ENCODE peak calls at places on chromosomes 11 and 22, in four cellular contexts. Y is HL-60, H is GM12878, Q is K562. P is an unnamed sample.

GRCh38 chr22:36445158-36445668 is 36.2 kb downstream of the TXN2 start:
- DNase-seq in Y (peak), H (no peak), Q (peak), P (no peak)

GRCh38 chr11:128052912-128053641 is 534.3 kb downstream of the ETS1 start:
- DNase-seq in Y (no peak), H (no peak), Q (no peak), P (no peak)

GRCh38 chr11:133996671-133997070 is 39.9 kb upstream of the IGSF9B start:
- DNase-seq in Y (no peak), H (no peak), Q (no peak), P (no peak)

GRCh38 chr22:31223786-31224191 is 11.7 kb downstream of the LIMK2 start:
- DNase-seq in Y (no peak), H (no peak), Q (no peak), P (no peak)

GRCh38 chr11:18171377-18172000 is 1.1 kb upstream of the MRGPRX4 start:
- DNase-seq in Y (no peak), H (no peak), Q (peak), P (no peak)

GRCh38 chr11:30774451-30774850 is 188.3 kb upstream of the MPPED2 start:
- DNase-seq in Y (no peak), H (no peak), Q (no peak), P (no peak)

GRCh38 chr22:50169774-50170341 is 673 bp upstream of the PANX2 start:
- DNase-seq in Y (peak), H (no peak), Q (peak), P (no peak)

GRCh38 chr11:118885831-118886571 is 2.3 kb downstream of the CXCR5 start:
- DNase-seq in Y (no peak), H (no peak), Q (no peak), P (no peak)

GRCh38 chr22:24450600-24450999 is 23.2 kb downstream of the ADORA2A start:
- DNase-seq in Y (no peak), H (no peak), Q (no peak), P (no peak)

GRCh38 chr22:47567126-47567730 is 804.8 kb downstream of the TBC1D22A start:
- DNase-seq in Y (no peak), H (no peak), Q (no peak), P (no peak)

GRCh38 chr11:69648679-69649575 is 8.0 kb downstream of the CCND1 start:
- DNase-seq in Y (no peak), H (no peak), Q (no peak), P (no peak)

GRCh38 chr11:10809373-10810199 is 860 bp upstream of the EIF4G2 start:
- DNase-seq in Y (no peak), H (no peak), Q (peak), P (no peak)

GRCh38 chr11:73982595-73982989 is at the start of gene UCP2:
- DNase-seq in Y (peak), H (no peak), Q (peak), P (peak)
- TF ChIP-seq SPI1 in Y (no peak), H (no peak), Q (no peak), P (no peak)

DNA sequence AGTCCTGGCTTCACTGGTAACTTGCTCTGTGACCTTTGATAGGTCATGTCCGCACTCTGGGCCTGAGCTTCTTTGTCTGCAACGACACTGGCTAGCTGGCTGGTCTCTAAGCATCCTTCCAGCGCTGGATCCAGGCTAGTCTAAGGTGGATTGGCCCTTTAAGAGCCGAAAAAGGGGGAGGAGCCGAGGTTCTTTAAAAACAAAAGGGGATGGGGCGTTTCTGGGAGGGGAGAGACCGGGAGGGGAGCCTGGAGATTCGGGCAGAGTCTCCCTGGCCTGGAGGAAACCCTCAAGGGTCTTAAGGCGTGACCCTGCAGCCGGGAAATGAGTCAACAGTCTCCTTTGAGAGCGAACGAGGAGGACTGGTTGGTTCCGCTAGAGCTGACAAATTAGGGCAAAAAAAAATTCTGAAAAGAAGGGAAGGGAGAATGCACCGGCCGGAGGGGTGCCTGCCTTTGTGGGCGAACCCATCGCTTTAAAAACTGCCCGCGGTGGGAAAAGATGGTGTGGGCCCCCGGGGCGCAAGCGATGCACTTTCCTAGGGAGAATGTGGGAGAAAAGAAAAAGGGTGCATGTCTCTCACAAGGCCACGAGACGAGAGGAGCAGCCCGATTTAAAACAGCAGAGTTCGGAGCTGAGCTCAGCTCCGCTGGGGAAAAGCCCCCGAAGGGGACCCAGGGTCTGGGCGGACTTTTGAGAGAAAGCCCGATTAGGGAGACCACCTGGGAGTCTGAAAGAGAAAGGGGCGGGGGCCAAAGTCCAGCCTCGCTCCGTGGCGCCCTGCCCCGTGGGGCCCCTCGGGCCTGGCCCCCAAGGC is 952 bp downstream of the ZFTA start:
- DNase-seq in Y (peak), H (no peak), Q (peak), P (peak)
- TF ChIP-seq SPI1 in Y (no peak), H (no peak), Q (no peak), P (no peak)

GRCh38 chr11:125171974-125172373 is 7.4 kb downstream of the PKNOX2 start:
- DNase-seq in Y (no peak), H (no peak), Q (no peak), P (no peak)

GRCh38 chr11:125168875-125169537 is 4.5 kb downstream of the PKNOX2 start:
- DNase-seq in Y (no peak), H (no peak), Q (no peak), P (no peak)

GRCh38 chr11:125170001-125170405 is 5.5 kb downstream of the PKNOX2 start:
- DNase-seq in Y (no peak), H (no peak), Q (no peak), P (no peak)

GRCh38 chr11:125167954-125168821 is 3.6 kb downstream of the PKNOX2 start:
- DNase-seq in Y (no peak), H (no peak), Q (no peak), P (no peak)

GRCh38 chr11:125170406-125171031 is 6.0 kb downstream of the PKNOX2 start:
- DNase-seq in Y (no peak), H (no peak), Q (peak), P (no peak)
- TF ChIP-seq SPI1 in Y (no peak), H (no peak), Q (no peak), P (no peak)

GRCh38 chr11:75839851-75840250 is 24.8 kb downstream of the UVRAG start:
- DNase-seq in Y (no peak), H (no peak), Q (no peak), P (no peak)
- TF ChIP-seq SPI1 in Y (no peak), H (no peak), Q (no peak), P (no peak)

GRCh38 chr11:114618139-114618538 is 22.6 kb upstream of the NXPE4 start:
- DNase-seq in Y (no peak), H (no peak), Q (no peak), P (no peak)

GRCh38 chr11:114615448-114616361 is 20.1 kb upstream of the NXPE4 start:
- DNase-seq in Y (no peak), H (no peak), Q (no peak), P (no peak)

GRCh38 chr11:114619659-114620173 is 24.1 kb upstream of the NXPE4 start:
- DNase-seq in Y (no peak), H (no peak), Q (no peak), P (no peak)

GRCh38 chr11:114616516-114616915 is 20.9 kb upstream of the NXPE4 start:
- DNase-seq in Y (no peak), H (no peak), Q (no peak), P (no peak)

GRCh38 chr11:114617157-114618124 is 21.9 kb upstream of the NXPE4 start:
- DNase-seq in Y (no peak), H (no peak), Q (no peak), P (no peak)
- TF ChIP-seq SPI1 in Y (no peak), H (no peak), Q (no peak), P (no peak)

DNA sequence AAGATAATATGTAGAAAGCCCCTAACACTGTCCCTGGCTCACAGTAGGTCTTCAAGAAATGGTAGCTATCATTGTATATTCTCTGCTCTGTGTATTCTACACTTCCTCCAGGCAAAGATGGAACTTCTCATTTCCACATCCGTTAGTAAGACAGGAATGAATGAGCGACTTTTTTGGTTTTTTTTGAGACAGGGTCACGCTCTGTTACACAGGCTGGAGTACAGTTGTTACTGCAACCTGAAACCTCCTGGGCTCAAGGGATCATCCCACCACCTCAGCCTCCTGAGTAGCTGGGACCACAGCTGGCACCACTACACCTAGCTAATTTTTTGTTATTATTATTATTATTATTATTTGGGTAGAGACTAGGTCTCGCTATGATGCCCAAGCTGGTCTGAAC is 2.3 kb upstream of the CLPB start:
- DNase-seq in Y (no peak), H (no peak), Q (no peak), P (no peak)
- TF ChIP-seq SPI1 in Y (peak), H (no peak), Q (no peak), P (no peak)

DNA sequence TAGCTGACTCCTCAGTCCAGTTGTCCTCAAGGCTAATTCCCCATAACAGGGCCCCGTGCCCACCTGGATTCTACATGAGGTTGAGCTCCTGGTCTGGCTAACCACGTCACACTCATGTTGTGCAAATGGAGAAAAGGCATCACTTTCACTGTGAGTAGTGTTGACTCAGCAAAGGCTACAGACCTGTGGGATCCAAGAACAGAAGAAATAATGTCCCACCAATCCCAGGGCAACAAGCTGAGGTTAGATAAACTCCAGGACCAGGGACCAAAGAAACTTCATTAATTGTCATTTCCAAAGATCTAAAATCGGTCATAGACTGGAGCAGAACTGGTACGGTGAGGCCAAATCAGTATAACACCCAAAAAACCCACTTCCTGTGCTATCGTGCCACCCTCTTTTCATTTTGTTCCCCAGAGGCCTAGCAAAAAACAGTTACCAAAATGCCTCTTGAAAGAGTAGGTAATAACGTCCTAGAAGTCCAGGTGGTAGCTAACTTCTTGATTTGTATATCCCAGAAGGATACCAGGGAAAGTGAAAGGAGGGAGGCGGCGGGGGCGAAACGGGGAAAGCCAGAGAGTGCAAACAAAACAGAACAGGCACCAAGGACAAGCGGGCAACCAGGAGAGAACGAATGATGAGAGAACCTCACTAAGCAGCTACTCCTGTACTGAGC is 1.4 kb downstream of the PCSK7 start:
- DNase-seq in Y (no peak), H (peak), Q (no peak), P (peak)
- TF ChIP-seq SPI1 in Y (no peak), H (no peak), Q (no peak), P (peak)

GRCh38 chr11:122102426-122102825 is 13.6 kb downstream of the BLID start:
- DNase-seq in Y (no peak), H (no peak), Q (no peak), P (no peak)

GRCh38 chr11:122101625-122102291 is 14.3 kb downstream of the BLID start:
- DNase-seq in Y (no peak), H (no peak), Q (no peak), P (no peak)

GRCh38 chr11:122099345-122100045 is 16.5 kb downstream of the BLID start:
- DNase-seq in Y (no peak), H (no peak), Q (no peak), P (no peak)

GRCh38 chr11:122098223-122098980 is 17.6 kb downstream of the BLID start:
- DNase-seq in Y (no peak), H (no peak), Q (no peak), P (no peak)

GRCh38 chr11:122100222-122101080 is 15.6 kb downstream of the BLID start:
- DNase-seq in Y (no peak), H (no peak), Q (no peak), P (no peak)
- TF ChIP-seq SPI1 in Y (no peak), H (no peak), Q (no peak), P (no peak)

P was measured in GM12891.